ENCODE peak calls at places on chromosomes 13 and 19, in seven cellular contexts. M is hypothalamus; D is T-helper 2 cell; J is NCI-H1417; W is activated T-cell treated with anti-CD3 and anti-CD28 coated beads for 48 hours; G is effector memory CD4-positive, alpha-beta T cell; Y is stimulated activated CD4-positive, alpha-beta T cell treated with anti-CD3 and anti-CD28 coated beads, Interleukin-12 subunit alpha, Interleukin-12 subunit beta, amount 100 ng/mL, for 48 hours. C is an unnamed sample.

GRCh38 chr19:35712910-35713845 is 4.6 kb upstream of the KMT2B start:
- DNase-seq in M (no peak), D (no peak), J (no peak), W (peak; percentile 80), G (peak; percentile 17), Y (peak; percentile 76), C (no peak)

GRCh38 chr19:48415395-48415794 is 21.9 kb downstream of the GRIN2D start:
- DNase-seq in M (no peak), D (peak; percentile 56), J (peak; percentile 16), W (peak; percentile 73), G (peak; percentile 70), Y (peak; percentile 74), C (no peak)

GRCh38 chr19:21149877-21150276 is 8.0 kb downstream of the ZNF431 start:
- DNase-seq in M (no peak), D (no peak), J (no peak), W (no peak), G (no peak), Y (no peak), C (no peak)

GRCh38 chr19:34295103-34295502 is 40.7 kb downstream of the GARRE1 start:
- DNase-seq in M (no peak), D (no peak), J (no peak), W (no peak), G (no peak), Y (no peak), C (no peak)

GRCh38 chr13:42561752-42562467 is 12.0 kb upstream of the TNFSF11 start:
- DNase-seq in M (no peak), D (no peak), J (no peak), W (peak; percentile 43), G (no peak), Y (peak; percentile 17), C (no peak)

GRCh38 chr19:58406818-58407657 is 1.4 kb upstream of the ZNF584 start:
- DNase-seq in M (no peak), D (no peak), J (peak; percentile 22), W (no peak), G (no peak), Y (no peak), C (no peak)

GRCh38 chr13:46542833-46543232 is 10.1 kb upstream of the LRCH1 start:
- DNase-seq in M (no peak), D (no peak), J (no peak), W (no peak), G (no peak), Y (no peak), C (no peak)

GRCh38 chr13:80361883-80362327 is 21.0 kb upstream of the SPRY2 start:
- DNase-seq in M (no peak), D (no peak), J (peak; percentile 54), W (no peak), G (no peak), Y (no peak), C (no peak)

GRCh38 chr13:25378528-25378927 is 6.8 kb downstream of the ATP8A2 start:
- DNase-seq in M (no peak), D (no peak), J (no peak), W (no peak), G (no peak), Y (no peak), C (no peak)

GRCh38 chr19:37763488-37763887 is 15.9 kb downstream of the ZNF573 start:
- DNase-seq in M (no peak), D (no peak), J (no peak), W (no peak), G (no peak), Y (no peak), C (no peak)

GRCh38 chr13:51804295-51805172 is 571 bp upstream of the DHRS12 start:
- DNase-seq in M (peak; percentile 56), D (no peak), J (peak; percentile 83), W (no peak), G (no peak), Y (no peak), C (no peak)

GRCh38 chr19:41341669-41342490 is 11.8 kb downstream of the TGFB1 start:
- DNase-seq in M (no peak), D (no peak), J (peak; percentile 36), W (no peak), G (no peak), Y (no peak), C (no peak)

GRCh38 chr19:9793051-9793591 is 24.6 kb upstream of the ZNF846 start:
- DNase-seq in M (no peak), D (no peak), J (no peak), W (peak; percentile 59), G (peak; percentile 51), Y (peak; percentile 49), C (no peak)

GRCh38 chr19:5627395-5627904 is 4.6 kb downstream of the SAFB start:
- DNase-seq in M (no peak), D (no peak), J (no peak), W (peak; percentile 30), G (no peak), Y (peak; percentile 32), C (no peak)

GRCh38 chr19:35167251-35168119 is 12.9 kb downstream of the FXYD5 start:
- DNase-seq in M (no peak), D (no peak), J (no peak), W (no peak), G (no peak), Y (no peak), C (no peak)

GRCh38 chr13:75091707-75092106 is 390.3 kb downstream of the TBC1D4 start:
- DNase-seq in M (no peak), D (no peak), J (no peak), W (no peak), G (no peak), Y (no peak), C (no peak)

GRCh38 chr19:12703056-12703455 is 6.6 kb upstream of the FBXW9 start:
- DNase-seq in M (no peak), D (no peak), J (peak; percentile 74), W (no peak), G (no peak), Y (no peak), C (no peak)

GRCh38 chr13:113897161-113897560 is 33.3 kb upstream of the GAS6 start:
- DNase-seq in M (no peak), D (no peak), J (no peak), W (no peak), G (no peak), Y (no peak), C (no peak)

GRCh38 chr19:2503521-2504109 is 27.7 kb downstream of the GADD45B start:
- DNase-seq in M (no peak), D (no peak), J (no peak), W (peak; percentile 72), G (peak; percentile 45), Y (peak; percentile 43), C (no peak)

GRCh38 chr13:41563501-41564001 is 106.2 kb downstream of the RGCC start:
- DNase-seq in M (no peak), D (no peak), J (no peak), W (no peak), G (no peak), Y (no peak), C (no peak)

GRCh38 chr13:54852831-54853230 is 1824.2 kb downstream of the OLFM4 start:
- DNase-seq in M (no peak), D (no peak), J (no peak), W (no peak), G (no peak), Y (no peak), C (no peak)

GRCh38 chr19:41175825-41176734 is 16.9 kb upstream of the CYP2S1 start:
- DNase-seq in M (no peak), D (no peak), J (no peak), W (peak; percentile 13), G (no peak), Y (no peak), C (no peak)

GRCh38 chr13:34025746-34026145 is 207.8 kb downstream of the RFC3 start:
- DNase-seq in M (no peak), D (no peak), J (no peak), W (no peak), G (no peak), Y (no peak), C (no peak)

GRCh38 chr13:40549500-40550094 is 116.8 kb downstream of the FOXO1 start:
- DNase-seq in M (no peak), D (no peak), J (no peak), W (no peak), G (no peak), Y (no peak), C (no peak)

GRCh38 chr19:15252398-15253018 is 20.3 kb upstream of the EPHX3 start:
- DNase-seq in M (peak; percentile 12), D (no peak), J (no peak), W (no peak), G (no peak), Y (no peak), C (no peak)

GRCh38 chr13:66933994-66934393 is 296.1 kb downstream of the PCDH9 start:
- DNase-seq in M (no peak), D (no peak), J (no peak), W (no peak), G (no peak), Y (no peak), C (no peak)

GRCh38 chr19:45076029-45076850 is at the start of gene ZNF296:
- DNase-seq in M (no peak), D (peak; percentile 57), J (peak; percentile 75), W (peak; percentile 86), G (peak; percentile 73), Y (peak; percentile 78), C (peak; percentile 52)

GRCh38 chr13:22451345-22451744 is 729.4 kb upstream of the SGCG start:
- DNase-seq in M (no peak), D (no peak), J (no peak), W (no peak), G (no peak), Y (no peak), C (no peak)

GRCh38 chr19:48152552-48152951 is 17.6 kb downstream of the LIG1 start:
- DNase-seq in M (peak; percentile 22), D (peak; percentile 39), J (peak; percentile 63), W (peak; percentile 37), G (peak; percentile 44), Y (peak; percentile 35), C (peak; percentile 43)

GRCh38 chr13:46160474-46161066 is 21.4 kb downstream of the LCP1 start:
- DNase-seq in M (no peak), D (no peak), J (peak; percentile 75), W (no peak), G (no peak), Y (no peak), C (peak; percentile 79)

GRCh38 chr13:113656831-113657671 is 947 bp downstream of the ATP4B start:
- DNase-seq in M (no peak), D (peak; percentile 4), J (no peak), W (no peak), G (no peak), Y (no peak), C (peak; percentile 47)